ENCODE peak calls at places on chromosomes 3 and 15, in six cellular contexts. One of them, this sample, is unnamed.

GRCh38 chr3:174859756-174860155 is 622 bp downstream of the NAALADL2 start:
- DNase-seq in hepatocyte: peak
- DNase-seq in dorsolateral prefrontal cortex: no peak
- DNase-seq in neural crest cell: no peak
- DNase-seq in HCT116: no peak
- DNase-seq in CD4-positive, alpha-beta T cell: no peak
- DNase-seq in this sample: no peak

GRCh38 chr15:55992769-55993110 is 672 bp downstream of the NEDD4 start:
- DNase-seq in hepatocyte: no peak
- DNase-seq in neural crest cell: no peak
- DNase-seq in dorsolateral prefrontal cortex: no peak
- DNase-seq in CD4-positive, alpha-beta T cell: no peak
- DNase-seq in HCT116: no peak
- DNase-seq in this sample: no peak

GRCh38 chr3:51931756-51932155 is 9.9 kb downstream of the RRP9 start:
- DNase-seq in hepatocyte: no peak
- DNase-seq in HCT116: no peak
- DNase-seq in CD4-positive, alpha-beta T cell: no peak
- DNase-seq in dorsolateral prefrontal cortex: no peak
- DNase-seq in neural crest cell: no peak
- DNase-seq in this sample: no peak

GRCh38 chr3:146640955-146641867 is 36.1 kb upstream of the PLSCR5 start:
- DNase-seq in CD4-positive, alpha-beta T cell: no peak
- DNase-seq in neural crest cell: no peak
- DNase-seq in HCT116: peak
- DNase-seq in dorsolateral prefrontal cortex: no peak
- DNase-seq in hepatocyte: peak
- DNase-seq in this sample: no peak

GRCh38 chr3:179446501-179446900 is 4.8 kb downstream of the GNB4 start:
- DNase-seq in CD4-positive, alpha-beta T cell: no peak
- DNase-seq in HCT116: peak
- DNase-seq in neural crest cell: no peak
- DNase-seq in hepatocyte: peak
- DNase-seq in dorsolateral prefrontal cortex: no peak
- DNase-seq in this sample: no peak

GRCh38 chr3:120177907-120178306 is 83.7 kb upstream of the GSK3B start:
- DNase-seq in CD4-positive, alpha-beta T cell: no peak
- DNase-seq in HCT116: no peak
- DNase-seq in dorsolateral prefrontal cortex: no peak
- DNase-seq in neural crest cell: no peak
- DNase-seq in hepatocyte: no peak
- DNase-seq in this sample: no peak

GRCh38 chr3:171323934-171324535 is 136.2 kb downstream of the TNIK start:
- DNase-seq in HCT116: no peak
- DNase-seq in dorsolateral prefrontal cortex: no peak
- DNase-seq in neural crest cell: no peak
- DNase-seq in hepatocyte: no peak
- DNase-seq in CD4-positive, alpha-beta T cell: no peak
- DNase-seq in this sample: no peak

GRCh38 chr3:119352235-119352634 is 58.1 kb downstream of the ARHGAP31 start:
- DNase-seq in dorsolateral prefrontal cortex: no peak
- DNase-seq in HCT116: no peak
- DNase-seq in hepatocyte: no peak
- DNase-seq in CD4-positive, alpha-beta T cell: peak
- DNase-seq in neural crest cell: no peak
- DNase-seq in this sample: no peak

GRCh38 chr3:100463002-100463401 is 29.4 kb upstream of the TMEM45A start:
- DNase-seq in CD4-positive, alpha-beta T cell: no peak
- DNase-seq in HCT116: peak
- DNase-seq in dorsolateral prefrontal cortex: no peak
- DNase-seq in neural crest cell: peak
- DNase-seq in hepatocyte: peak
- DNase-seq in this sample: no peak

GRCh38 chr15:55780292-55780691 is 37.3 kb upstream of the PRTG start:
- DNase-seq in dorsolateral prefrontal cortex: no peak
- DNase-seq in CD4-positive, alpha-beta T cell: no peak
- DNase-seq in hepatocyte: no peak
- DNase-seq in HCT116: no peak
- DNase-seq in neural crest cell: no peak
- DNase-seq in this sample: no peak

GRCh38 chr3:128360705-128361271 is 105.9 kb downstream of the DNAJB8 start:
- DNase-seq in neural crest cell: no peak
- DNase-seq in CD4-positive, alpha-beta T cell: no peak
- DNase-seq in HCT116: no peak
- DNase-seq in hepatocyte: no peak
- DNase-seq in dorsolateral prefrontal cortex: no peak
- DNase-seq in this sample: no peak

GRCh38 chr15:90539789-90540188 is 10.1 kb downstream of the CRTC3 start:
- DNase-seq in CD4-positive, alpha-beta T cell: peak
- DNase-seq in dorsolateral prefrontal cortex: no peak
- DNase-seq in hepatocyte: no peak
- DNase-seq in neural crest cell: no peak
- DNase-seq in HCT116: no peak
- DNase-seq in this sample: no peak

GRCh38 chr3:9183811-9184463 is 65.5 kb downstream of the SRGAP3 start:
- DNase-seq in hepatocyte: peak
- DNase-seq in HCT116: no peak
- DNase-seq in dorsolateral prefrontal cortex: peak
- DNase-seq in neural crest cell: peak
- DNase-seq in CD4-positive, alpha-beta T cell: no peak
- DNase-seq in this sample: no peak

GRCh38 chr3:177284383-177284881 is 87.2 kb upstream of the TBL1XR1 start:
- DNase-seq in hepatocyte: peak
- DNase-seq in HCT116: peak
- DNase-seq in dorsolateral prefrontal cortex: no peak
- DNase-seq in CD4-positive, alpha-beta T cell: no peak
- DNase-seq in neural crest cell: peak
- DNase-seq in this sample: no peak

GRCh38 chr15:42499888-42500609 is 4.6 kb downstream of the SNAP23 start:
- DNase-seq in dorsolateral prefrontal cortex: no peak
- DNase-seq in HCT116: no peak
- DNase-seq in CD4-positive, alpha-beta T cell: no peak
- DNase-seq in hepatocyte: no peak
- DNase-seq in neural crest cell: no peak
- DNase-seq in this sample: no peak

GRCh38 chr3:87867001-87867400 is 191.8 kb downstream of the CGGBP1 start:
- DNase-seq in hepatocyte: no peak
- DNase-seq in HCT116: no peak
- DNase-seq in neural crest cell: no peak
- DNase-seq in dorsolateral prefrontal cortex: no peak
- DNase-seq in CD4-positive, alpha-beta T cell: no peak
- DNase-seq in this sample: no peak

GRCh38 chr3:160796813-160797164 is 40.8 kb downstream of the PPM1L start:
- DNase-seq in CD4-positive, alpha-beta T cell: no peak
- DNase-seq in neural crest cell: no peak
- DNase-seq in dorsolateral prefrontal cortex: no peak
- DNase-seq in HCT116: no peak
- DNase-seq in hepatocyte: peak
- DNase-seq in this sample: no peak

GRCh38 chr15:61115679-61116078 is 113.4 kb downstream of the RORA start:
- DNase-seq in HCT116: no peak
- DNase-seq in CD4-positive, alpha-beta T cell: no peak
- DNase-seq in neural crest cell: no peak
- DNase-seq in hepatocyte: no peak
- DNase-seq in dorsolateral prefrontal cortex: no peak
- DNase-seq in this sample: no peak

GRCh38 chr3:73150369-73150768 is 88.9 kb downstream of the EBLN2 start:
- DNase-seq in neural crest cell: no peak
- DNase-seq in HCT116: no peak
- DNase-seq in CD4-positive, alpha-beta T cell: no peak
- DNase-seq in hepatocyte: no peak
- DNase-seq in dorsolateral prefrontal cortex: no peak
- DNase-seq in this sample: no peak

GRCh38 chr15:64877435-64877834 is 34.3 kb upstream of the ANKDD1A start:
- DNase-seq in HCT116: no peak
- DNase-seq in CD4-positive, alpha-beta T cell: no peak
- DNase-seq in neural crest cell: no peak
- DNase-seq in hepatocyte: no peak
- DNase-seq in dorsolateral prefrontal cortex: no peak
- DNase-seq in this sample: no peak

GRCh38 chr3:72296477-72297111 is 511.6 kb upstream of the PROK2 start:
- DNase-seq in HCT116: no peak
- DNase-seq in hepatocyte: no peak
- DNase-seq in CD4-positive, alpha-beta T cell: no peak
- DNase-seq in neural crest cell: no peak
- DNase-seq in dorsolateral prefrontal cortex: no peak
- DNase-seq in this sample: no peak

GRCh38 chr3:157477441-157477840 is 25.8 kb downstream of the VEPH1 start:
- DNase-seq in dorsolateral prefrontal cortex: no peak
- DNase-seq in HCT116: no peak
- DNase-seq in hepatocyte: no peak
- DNase-seq in neural crest cell: no peak
- DNase-seq in CD4-positive, alpha-beta T cell: no peak
- DNase-seq in this sample: no peak

GRCh38 chr3:59607628-59608027 is 557.8 kb upstream of the CFAP20DC start:
- DNase-seq in CD4-positive, alpha-beta T cell: no peak
- DNase-seq in HCT116: peak
- DNase-seq in neural crest cell: no peak
- DNase-seq in dorsolateral prefrontal cortex: no peak
- DNase-seq in hepatocyte: peak
- DNase-seq in this sample: no peak

GRCh38 chr3:89434621-89435380 is 327.4 kb downstream of the EPHA3 start:
- DNase-seq in neural crest cell: no peak
- DNase-seq in CD4-positive, alpha-beta T cell: no peak
- DNase-seq in dorsolateral prefrontal cortex: no peak
- DNase-seq in HCT116: no peak
- DNase-seq in hepatocyte: no peak
- DNase-seq in this sample: no peak

GRCh38 chr3:122024800-122025199 is 2.8 kb upstream of the ILDR1 start:
- DNase-seq in hepatocyte: no peak
- DNase-seq in neural crest cell: no peak
- DNase-seq in dorsolateral prefrontal cortex: no peak
- DNase-seq in HCT116: no peak
- DNase-seq in CD4-positive, alpha-beta T cell: no peak
- DNase-seq in this sample: no peak

GRCh38 chr3:113284453-113285050 is 73.2 kb downstream of the BOC start:
- DNase-seq in hepatocyte: no peak
- DNase-seq in CD4-positive, alpha-beta T cell: no peak
- DNase-seq in neural crest cell: no peak
- DNase-seq in dorsolateral prefrontal cortex: no peak
- DNase-seq in HCT116: no peak
- DNase-seq in this sample: no peak
- TF ChIP-seq CTCF in hepatocyte: no peak
- TF ChIP-seq CTCF in CD4-positive, alpha-beta T cell: no peak
- TF ChIP-seq CTCF in neural crest cell: no peak
- TF ChIP-seq CTCF in dorsolateral prefrontal cortex: no peak
- TF ChIP-seq CTCF in HCT116: no peak
- TF ChIP-seq CTCF in this sample: no peak

GRCh38 chr3:196694202-196694638 is 17.8 kb downstream of the CEP19 start:
- DNase-seq in hepatocyte: no peak
- DNase-seq in dorsolateral prefrontal cortex: no peak
- DNase-seq in neural crest cell: no peak
- DNase-seq in CD4-positive, alpha-beta T cell: no peak
- DNase-seq in HCT116: no peak
- DNase-seq in this sample: no peak
- TF ChIP-seq CTCF in hepatocyte: peak
- TF ChIP-seq CTCF in dorsolateral prefrontal cortex: peak
- TF ChIP-seq CTCF in neural crest cell: no peak
- TF ChIP-seq CTCF in CD4-positive, alpha-beta T cell: peak
- TF ChIP-seq CTCF in HCT116: no peak
- TF ChIP-seq CTCF in this sample: no peak

DNA sequence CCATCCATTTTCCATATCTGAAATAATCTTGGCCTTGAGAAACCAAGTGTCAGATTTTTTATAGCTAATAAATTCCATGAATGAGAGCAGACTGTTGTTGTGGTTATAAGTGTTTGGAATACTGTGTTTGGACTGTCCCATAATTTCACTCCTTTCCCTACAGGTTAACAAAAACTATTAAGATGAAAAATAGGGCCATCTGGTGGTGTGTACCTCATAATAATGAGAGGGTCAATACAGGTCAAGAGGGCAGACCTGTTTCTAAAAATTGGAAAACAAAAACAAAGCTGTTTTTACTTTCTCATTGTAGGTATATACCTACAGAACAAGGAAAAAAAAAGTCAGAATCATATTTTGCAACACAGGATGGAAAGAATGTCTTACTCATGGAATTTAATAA is 553.8 kb upstream of the SGO1 start:
- DNase-seq in hepatocyte: no peak
- DNase-seq in HCT116: no peak
- DNase-seq in CD4-positive, alpha-beta T cell: no peak
- DNase-seq in neural crest cell: no peak
- DNase-seq in dorsolateral prefrontal cortex: no peak
- DNase-seq in this sample: no peak
- TF ChIP-seq CTCF in hepatocyte: no peak
- TF ChIP-seq CTCF in HCT116: no peak
- TF ChIP-seq CTCF in CD4-positive, alpha-beta T cell: no peak
- TF ChIP-seq CTCF in neural crest cell: no peak
- TF ChIP-seq CTCF in dorsolateral prefrontal cortex: no peak
- TF ChIP-seq CTCF in this sample: no peak

DNA sequence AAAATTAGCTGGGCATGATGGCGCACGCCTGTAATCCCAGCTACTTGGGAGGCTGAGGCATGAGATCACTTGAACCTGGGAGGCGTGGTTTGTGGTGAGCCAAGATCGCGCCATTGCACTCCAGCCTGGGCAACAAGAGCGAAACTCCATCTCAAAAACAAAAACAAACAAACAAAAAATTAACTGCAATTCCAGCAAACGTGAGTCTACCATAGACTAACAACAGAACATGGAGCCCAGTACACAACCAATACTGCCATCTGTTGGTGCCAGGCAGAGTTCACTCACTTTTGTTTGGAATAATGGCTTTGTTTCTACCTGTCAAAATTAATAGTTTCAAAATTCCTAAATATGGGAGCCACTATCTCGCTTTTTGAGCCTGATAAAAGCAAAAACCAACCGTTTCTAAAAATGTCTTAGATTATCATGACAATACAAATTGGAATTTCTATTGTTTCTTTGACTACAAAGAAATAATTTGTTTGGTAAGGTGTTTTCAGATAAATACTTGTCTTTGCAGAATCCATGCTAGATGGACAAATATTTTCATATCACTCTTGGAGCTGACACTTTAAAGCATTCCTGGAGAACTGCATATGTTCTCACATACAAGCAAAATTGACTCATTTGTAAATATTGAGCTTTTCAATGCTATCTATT is 45.0 kb downstream of the GPR176 start:
- DNase-seq in neural crest cell: peak
- DNase-seq in HCT116: peak
- DNase-seq in CD4-positive, alpha-beta T cell: peak
- DNase-seq in dorsolateral prefrontal cortex: no peak
- DNase-seq in hepatocyte: peak
- DNase-seq in this sample: no peak
- TF ChIP-seq CTCF in neural crest cell: peak
- TF ChIP-seq CTCF in HCT116: peak
- TF ChIP-seq CTCF in CD4-positive, alpha-beta T cell: peak
- TF ChIP-seq CTCF in dorsolateral prefrontal cortex: peak
- TF ChIP-seq CTCF in hepatocyte: peak
- TF ChIP-seq CTCF in this sample: no peak